ENCODE peak calls at places on chromosomes 4 and X, in four cellular contexts. One of them, this sample, is unnamed.

GRCh38 chr4:123546123-123546654 is 149.6 kb downstream of the SPRY1 start:
- ATAC-seq in pancreas: peak
- ATAC-seq in GM12878: no peak
- ATAC-seq in activated B cell treated with CpG ODN at 0.5 μM for 24 hours: no peak
- ATAC-seq in this sample: no peak

GRCh38 chrX:9595131-9595530 is 130.3 kb downstream of the TBL1X start:
- ATAC-seq in pancreas: no peak
- ATAC-seq in GM12878: no peak
- ATAC-seq in activated B cell treated with CpG ODN at 0.5 μM for 24 hours: no peak
- ATAC-seq in this sample: no peak

GRCh38 chrX:71638409-71638808 is 20.1 kb upstream of the CXCR3 start:
- ATAC-seq in pancreas: no peak
- ATAC-seq in GM12878: peak
- ATAC-seq in activated B cell treated with CpG ODN at 0.5 μM for 24 hours: no peak
- ATAC-seq in this sample: no peak

GRCh38 chr4:138241281-138242075 is 671 bp downstream of the SLC7A11 start:
- ATAC-seq in pancreas: peak
- ATAC-seq in GM12878: peak
- ATAC-seq in activated B cell treated with CpG ODN at 0.5 μM for 24 hours: peak
- ATAC-seq in this sample: no peak

GRCh38 chr4:163382178-163382869 is 38.6 kb downstream of the NPY5R start:
- ATAC-seq in pancreas: no peak
- ATAC-seq in GM12878: no peak
- ATAC-seq in activated B cell treated with CpG ODN at 0.5 μM for 24 hours: no peak
- ATAC-seq in this sample: no peak

GRCh38 chr4:110854021-110854678 is 231.3 kb upstream of the PITX2 start:
- ATAC-seq in pancreas: no peak
- ATAC-seq in GM12878: no peak
- ATAC-seq in activated B cell treated with CpG ODN at 0.5 μM for 24 hours: no peak
- ATAC-seq in this sample: no peak

GRCh38 chr4:38621004-38621684 is 42.9 kb upstream of the KLF3 start:
- ATAC-seq in pancreas: peak
- ATAC-seq in GM12878: no peak
- ATAC-seq in activated B cell treated with CpG ODN at 0.5 μM for 24 hours: no peak
- ATAC-seq in this sample: no peak

GRCh38 chr4:140372607-140373327 is 679 bp upstream of the SCOC start:
- ATAC-seq in pancreas: no peak
- ATAC-seq in GM12878: peak
- ATAC-seq in activated B cell treated with CpG ODN at 0.5 μM for 24 hours: peak
- ATAC-seq in this sample: peak

GRCh38 chr4:3532714-3533336 is 603 bp upstream of the LRPAP1 start:
- ATAC-seq in pancreas: peak
- ATAC-seq in GM12878: no peak
- ATAC-seq in activated B cell treated with CpG ODN at 0.5 μM for 24 hours: no peak
- ATAC-seq in this sample: no peak

GRCh38 chr4:162952232-162952631 is 214.5 kb downstream of the NAF1 start:
- ATAC-seq in pancreas: no peak
- ATAC-seq in GM12878: no peak
- ATAC-seq in activated B cell treated with CpG ODN at 0.5 μM for 24 hours: no peak
- ATAC-seq in this sample: no peak

GRCh38 chr4:8260656-8261111 is 8.9 kb upstream of the HTRA3 start:
- ATAC-seq in pancreas: peak
- ATAC-seq in GM12878: no peak
- ATAC-seq in activated B cell treated with CpG ODN at 0.5 μM for 24 hours: no peak
- ATAC-seq in this sample: no peak

This sample was measured in stimulated activated memory B cell treated with anti-CD40 and anti-IgM and Interleukin-4, amounts not matched to agents 10 μg/mL and 1 μg/mL and 100 μg/mL, for 72 hours.